ENCODE peak calls at places on chromosomes 2 and 18, in five cellular contexts. T, B, F, U and Z are unnamed samples.

GRCh38 chr18:59881728-59882685 is 17.8 kb upstream of the PMAIP1 start:
- DNase-seq in T (no peak), B (no peak), F (no peak), U (peak), Z (peak)

GRCh38 chr2:46163804-46164569 is 133.2 kb upstream of the EPAS1 start:
- DNase-seq in T (no peak), B (no peak), F (no peak), U (peak), Z (peak)

GRCh38 chr2:159071190-159071915 is 102.9 kb downstream of the TANC1 start:
- DNase-seq in T (no peak), B (no peak), F (no peak), U (peak), Z (no peak)

GRCh38 chr2:108215794-108216211 is 24.0 kb upstream of the SULT1C3 start:
- DNase-seq in T (no peak), B (no peak), F (no peak), U (peak), Z (peak)

GRCh38 chr18:56447972-56448371 is 190.4 kb downstream of the TXNL1 start:
- DNase-seq in T (no peak), B (no peak), F (no peak), U (peak), Z (peak)

GRCh38 chr2:180979086-180979934 is 1.1 kb upstream of the UBE2E3 start:
- DNase-seq in T (peak), B (no peak), F (no peak), U (peak), Z (peak)

GRCh38 chr2:168037772-168038171 is 209.6 kb downstream of the STK39 start:
- DNase-seq in T (no peak), B (no peak), F (no peak), U (peak), Z (peak)

GRCh38 chr2:14634885-14635871 is 2.7 kb downstream of the LRATD1 start:
- DNase-seq in T (no peak), B (peak), F (peak), U (peak), Z (peak)

GRCh38 chr2:26946841-26947784 is 23.3 kb upstream of the MAPRE3 start:
- DNase-seq in T (no peak), B (no peak), F (peak), U (peak), Z (peak)

GRCh38 chr2:162521871-162522655 is 178.1 kb downstream of the GCA start:
- DNase-seq in T (no peak), B (no peak), F (no peak), U (no peak), Z (no peak)

GRCh38 chr2:137980459-137980858 is 16.2 kb downstream of the HNMT start:
- DNase-seq in T (no peak), B (no peak), F (no peak), U (no peak), Z (peak)

GRCh38 chr2:21650566-21650965 is 526.8 kb downstream of the TDRD15 start:
- DNase-seq in T (no peak), B (no peak), F (no peak), U (peak), Z (no peak)

GRCh38 chr18:22485808-22486244 is 68.1 kb upstream of the CTAGE1 start:
- DNase-seq in T (no peak), B (no peak), F (no peak), U (peak), Z (peak)

GRCh38 chr2:226733189-226733858 is 66.3 kb downstream of the IRS1 start:
- DNase-seq in T (no peak), B (no peak), F (no peak), U (no peak), Z (no peak)
- H3K4me3 ChIP-seq in T (no peak), B (no peak), F (no peak), U (no peak), Z (no peak)

DNA sequence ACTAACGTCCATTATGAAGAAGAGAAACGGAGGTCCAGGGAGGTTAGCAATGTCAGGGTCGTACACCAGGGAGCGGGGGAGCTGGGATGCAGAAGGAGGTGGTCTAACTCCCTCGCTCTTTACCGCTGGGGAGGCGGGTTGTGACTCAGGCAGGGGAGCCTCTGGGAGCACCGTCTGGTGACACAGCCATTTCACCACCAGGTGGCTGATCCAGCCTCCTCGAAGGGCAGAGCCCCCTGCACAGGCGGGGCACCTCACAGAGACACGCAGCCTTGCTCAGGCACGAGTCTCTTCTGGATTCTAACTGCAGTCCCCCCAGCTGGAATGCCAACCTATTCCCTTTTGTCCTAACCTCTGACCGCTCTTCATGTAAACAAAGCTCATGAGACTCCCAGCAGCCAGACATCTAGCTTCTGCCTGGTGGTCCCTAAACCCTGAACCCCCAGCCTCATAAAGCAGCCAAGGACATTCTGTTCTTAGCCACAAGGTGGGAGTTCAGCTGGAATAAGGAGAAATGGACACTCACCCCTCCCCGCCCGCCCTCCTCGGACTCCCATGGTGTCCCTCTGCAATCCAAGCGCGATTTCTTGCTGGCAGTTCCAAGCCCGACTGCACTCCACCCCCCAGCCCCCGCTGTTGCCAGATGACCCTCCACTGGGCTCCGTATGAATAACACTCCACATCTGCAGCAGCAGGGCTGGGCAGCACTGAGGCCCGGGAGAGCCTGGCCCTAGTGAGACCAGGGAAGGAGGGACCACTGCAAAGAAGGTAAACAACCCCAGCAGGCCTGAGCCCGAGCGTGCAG is 84.4 kb downstream of the TNS1 start:
- DNase-seq in T (no peak), B (no peak), F (peak), U (peak), Z (peak)
- TF ChIP-seq CTCF in T (peak), B (peak), F (no peak), U (no peak), Z (peak)

DNA sequence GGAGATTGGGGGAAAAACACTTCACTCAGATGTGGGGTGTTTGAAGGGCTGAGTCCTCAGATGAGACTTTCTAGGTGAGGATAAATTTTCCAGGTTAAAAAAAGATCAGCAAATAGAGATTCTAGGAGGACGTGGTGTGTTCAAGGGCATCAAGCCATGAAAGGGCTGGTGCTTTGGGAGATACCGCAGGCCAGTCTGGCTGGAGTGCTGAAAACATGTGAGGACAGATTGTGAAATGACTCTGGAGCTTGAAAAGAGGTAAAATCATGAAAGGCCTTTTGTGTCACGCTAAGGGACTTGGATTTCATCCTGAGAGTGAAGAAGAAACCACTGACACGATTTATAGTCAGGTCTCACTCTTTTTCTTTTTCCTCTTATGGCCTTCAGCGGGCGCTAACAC is 320.5 kb downstream of the DPP10 start:
- DNase-seq in T (no peak), B (no peak), F (peak), U (no peak), Z (no peak)
- H3K4me3 ChIP-seq in T (no peak), B (no peak), F (no peak), U (no peak), Z (no peak)

GRCh38 chr2:71790261-71791038 is 337.1 kb downstream of the DYSF start:
- DNase-seq in T (no peak), B (no peak), F (no peak), U (no peak), Z (no peak)

GRCh38 chr2:71788601-71789240 is 335.4 kb downstream of the DYSF start:
- DNase-seq in T (no peak), B (no peak), F (no peak), U (no peak), Z (no peak)

GRCh38 chr2:71788186-71788525 is 334.8 kb downstream of the DYSF start:
- DNase-seq in T (no peak), B (no peak), F (no peak), U (no peak), Z (no peak)

GRCh38 chr2:71791051-71791450 is 337.7 kb downstream of the DYSF start:
- DNase-seq in T (no peak), B (no peak), F (no peak), U (no peak), Z (no peak)

DNA sequence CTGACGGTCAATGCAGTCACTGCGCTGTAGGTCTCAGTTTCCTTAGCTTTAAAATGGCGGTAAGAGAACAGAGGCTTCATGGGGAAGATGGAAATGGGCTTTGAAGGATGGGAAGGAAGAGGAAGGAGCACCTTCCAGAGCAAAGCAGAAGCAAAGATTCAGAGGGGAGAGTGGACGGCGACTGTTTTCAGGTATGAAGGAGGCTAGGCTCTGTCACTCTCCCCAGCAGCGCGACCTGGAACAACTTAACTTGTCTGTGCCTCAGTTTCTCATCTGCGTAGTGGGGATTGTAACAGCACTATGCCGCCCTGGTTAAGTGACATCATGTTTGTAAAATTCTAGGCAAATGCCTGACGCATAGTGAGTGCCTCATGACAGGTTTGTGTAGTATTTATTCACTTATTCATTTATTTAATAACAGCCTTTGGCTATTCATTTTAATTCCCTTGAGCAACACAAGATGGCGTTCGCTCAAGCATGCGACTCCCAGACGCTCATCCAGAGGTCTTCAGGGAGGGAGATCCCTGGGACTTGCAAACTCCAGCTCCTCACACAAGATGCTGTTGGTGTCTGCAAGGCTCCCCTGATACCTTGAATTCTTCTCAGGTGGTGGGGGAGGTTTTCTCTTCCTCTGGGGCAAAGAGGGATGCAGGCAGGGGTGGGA is 336.3 kb downstream of the DYSF start:
- DNase-seq in T (no peak), B (no peak), F (no peak), U (no peak), Z (peak)
- TF ChIP-seq CTCF in T (peak), B (no peak), F (no peak), U (peak), Z (peak)

GRCh38 chr2:119308793-119309330 is 57.8 kb downstream of the C2orf76 start:
- DNase-seq in T (no peak), B (no peak), F (no peak), U (no peak), Z (no peak)

GRCh38 chr2:119307419-119308140 is 59.1 kb downstream of the C2orf76 start:
- DNase-seq in T (no peak), B (no peak), F (no peak), U (no peak), Z (no peak)

GRCh38 chr2:119304852-119305251 is 61.8 kb downstream of the C2orf76 start:
- DNase-seq in T (no peak), B (no peak), F (no peak), U (no peak), Z (no peak)

GRCh38 chr2:119306196-119306590 is 60.4 kb downstream of the C2orf76 start:
- DNase-seq in T (no peak), B (no peak), F (no peak), U (no peak), Z (no peak)

GRCh38 chr2:119305497-119306195 is 61.0 kb downstream of the C2orf76 start:
- DNase-seq in T (no peak), B (no peak), F (no peak), U (no peak), Z (no peak)
- H3K4me3 ChIP-seq in T (no peak), B (no peak), F (peak), U (no peak), Z (no peak)

DNA sequence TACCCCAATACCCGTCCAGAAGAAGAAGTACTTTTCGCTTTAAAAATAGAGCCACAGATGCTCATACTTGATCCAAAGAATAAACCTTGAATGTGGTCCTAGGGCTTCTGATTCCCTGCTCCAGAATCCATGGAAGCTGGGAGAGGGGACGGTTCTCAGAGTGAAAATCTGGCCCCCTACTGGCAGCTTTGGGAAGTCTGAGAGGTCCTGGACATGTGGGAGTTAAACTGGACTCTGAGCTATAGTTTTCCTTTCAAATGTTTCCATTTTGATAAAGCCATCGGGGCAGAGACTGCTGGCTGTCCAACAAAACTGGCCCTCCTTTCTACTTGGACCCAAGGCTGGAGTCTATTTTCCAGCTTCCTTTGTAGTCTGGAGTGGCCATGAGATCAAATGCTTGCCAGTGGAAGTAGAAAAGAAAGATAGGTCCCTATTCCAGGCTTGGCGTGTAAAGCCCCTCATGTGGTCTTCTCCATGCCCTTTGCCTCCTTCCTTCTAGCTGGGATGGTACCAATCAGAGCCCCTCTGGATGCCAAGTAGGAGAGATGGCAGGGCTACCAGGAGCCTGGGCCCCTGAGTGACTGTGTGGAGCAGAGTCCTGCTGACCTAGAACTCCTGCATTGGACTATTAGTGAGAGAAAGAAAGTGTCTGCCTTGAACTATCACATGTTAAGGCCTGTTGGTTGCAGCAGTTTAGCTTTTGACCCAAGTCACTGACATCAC is 37.7 kb upstream of the TBC1D8 start:
- DNase-seq in T (no peak), B (no peak), F (no peak), U (peak), Z (peak)
- TF ChIP-seq CTCF in T (peak), B (peak), F (peak), U (peak), Z (peak)